ENCODE peak calls at places on chromosomes 16 and 17, in ten cellular contexts. F is fibroblast of lung; S is prostate gland; J is foreskin keratinocyte; Q is CD4-positive, CD25-positive, alpha-beta regulatory T cell; G is GM12878; H is transverse colon; K is psoas muscle; B is BE2C; W is pancreas. R is an unnamed sample.
A peak's percentile ranks its signal among the peaks of the same experiment; 100 is the strongest.

GRCh38 chr17:28345420-28346198 is 10.0 kb downstream of the TNFAIP1 start:
- DNase-seq in K (no peak), F (no peak), H (no peak), Q (no peak), J (no peak), W (peak; percentile 48), S (no peak), B (no peak), G (no peak), R (no peak)

GRCh38 chr17:40517981-40518380 is 16.6 kb upstream of the TNS4 start:
- DNase-seq in J (no peak), G (no peak), K (no peak), B (no peak), W (no peak), S (no peak), H (no peak), Q (no peak), F (no peak), R (no peak)

GRCh38 chr17:70110443-70110880 is 35.4 kb downstream of the KCNJ16 start:
- DNase-seq in S (no peak), H (no peak), K (no peak), B (no peak), F (peak; percentile 33), G (no peak), J (no peak), Q (no peak), W (no peak), R (no peak)

GRCh38 chr16:22206847-22207714 is 1.0 kb downstream of the EEF2K start:
- DNase-seq in H (peak; percentile 82), J (peak; percentile 45), S (peak; percentile 87), Q (peak; percentile 27), G (peak; percentile 31), W (peak; percentile 86), B (peak; percentile 61), K (peak; percentile 90), F (peak; percentile 69), R (peak; percentile 86)

GRCh38 chr17:55672585-55673501 is 49.8 kb downstream of the TMEM100 start:
- DNase-seq in W (no peak), G (no peak), S (no peak), B (no peak), H (no peak), Q (no peak), K (peak; percentile 58), F (peak; percentile 60), J (peak; percentile 34), R (no peak)

GRCh38 chr17:43832976-43833829 is at the start of gene MPP3:
- DNase-seq in S (peak; percentile 52), K (peak; percentile 72), G (no peak), W (peak; percentile 62), B (peak; percentile 76), J (peak; percentile 38), Q (peak; percentile 28), F (peak; percentile 59), H (peak; percentile 80), R (no peak)

GRCh38 chr17:7650509-7651096 is at the start of gene ATP1B2:
- DNase-seq in F (peak; percentile 14), J (no peak), Q (peak; percentile 66), G (no peak), H (peak; percentile 75), S (peak; percentile 51), K (peak; percentile 76), B (peak; percentile 76), W (peak; percentile 57), R (peak; percentile 68)

GRCh38 chr16:85759136-85759535 is 8.2 kb upstream of the C16orf74 start:
- DNase-seq in Q (no peak), B (no peak), W (no peak), K (no peak), J (no peak), G (no peak), F (no peak), S (no peak), H (no peak), R (no peak)

GRCh38 chr17:48262982-48263586 is 155.5 kb downstream of the SNX11 start:
- DNase-seq in Q (no peak), J (no peak), F (peak; percentile 49), W (no peak), G (no peak), S (no peak), K (no peak), H (no peak), B (no peak), R (no peak)

GRCh38 chr17:56891751-56892150 is 22.1 kb downstream of the TRIM25 start:
- DNase-seq in G (no peak), B (peak; percentile 29), F (no peak), H (peak; percentile 36), K (peak; percentile 64), S (no peak), J (no peak), W (no peak), Q (peak; percentile 33), R (no peak)

GRCh38 chr17:48868916-48869500 is 23.6 kb upstream of the ATP5MC1 start:
- DNase-seq in J (no peak), Q (no peak), K (no peak), H (no peak), W (no peak), F (no peak), G (no peak), B (no peak), S (no peak), R (no peak)

GRCh38 chr17:55641559-55642160 is 81.0 kb downstream of the TMEM100 start:
- DNase-seq in H (peak; percentile 57), W (peak; percentile 5), G (no peak), J (peak; percentile 27), F (peak; percentile 83), B (peak; percentile 83), Q (peak; percentile 15), K (peak; percentile 72), S (peak; percentile 41), R (peak; percentile 81)

GRCh38 chr16:14232106-14232890 is 161.2 kb downstream of the MRTFB start:
- DNase-seq in H (no peak), W (peak; percentile 42), F (peak; percentile 78), G (no peak), J (no peak), Q (no peak), B (no peak), S (no peak), K (no peak), R (no peak)

GRCh38 chr16:83714286-83714685 is 93.5 kb upstream of the HSBP1 start:
- DNase-seq in H (no peak), J (peak; percentile 42), Q (no peak), S (no peak), G (no peak), F (no peak), W (no peak), B (no peak), K (no peak), R (no peak)

GRCh38 chr17:37490638-37491614 is 1.2 kb downstream of the DUSP14 start:
- DNase-seq in Q (no peak), B (no peak), S (peak; percentile 58), G (no peak), H (peak; percentile 28), W (peak; percentile 30), J (peak; percentile 94), K (peak; percentile 69), F (peak; percentile 84), R (peak; percentile 77)

GRCh38 chr17:36721560-36722120 is 120.3 kb downstream of the MRM1 start:
- DNase-seq in J (no peak), Q (no peak), B (no peak), S (no peak), F (no peak), K (no peak), H (no peak), W (no peak), G (no peak), R (no peak)

GRCh38 chr17:7748098-7748775 is 30.7 kb downstream of the DNAH2 start:
- DNase-seq in W (no peak), K (no peak), S (no peak), B (no peak), H (no peak), Q (no peak), G (no peak), F (peak; percentile 35), J (no peak), R (no peak)

DNA sequence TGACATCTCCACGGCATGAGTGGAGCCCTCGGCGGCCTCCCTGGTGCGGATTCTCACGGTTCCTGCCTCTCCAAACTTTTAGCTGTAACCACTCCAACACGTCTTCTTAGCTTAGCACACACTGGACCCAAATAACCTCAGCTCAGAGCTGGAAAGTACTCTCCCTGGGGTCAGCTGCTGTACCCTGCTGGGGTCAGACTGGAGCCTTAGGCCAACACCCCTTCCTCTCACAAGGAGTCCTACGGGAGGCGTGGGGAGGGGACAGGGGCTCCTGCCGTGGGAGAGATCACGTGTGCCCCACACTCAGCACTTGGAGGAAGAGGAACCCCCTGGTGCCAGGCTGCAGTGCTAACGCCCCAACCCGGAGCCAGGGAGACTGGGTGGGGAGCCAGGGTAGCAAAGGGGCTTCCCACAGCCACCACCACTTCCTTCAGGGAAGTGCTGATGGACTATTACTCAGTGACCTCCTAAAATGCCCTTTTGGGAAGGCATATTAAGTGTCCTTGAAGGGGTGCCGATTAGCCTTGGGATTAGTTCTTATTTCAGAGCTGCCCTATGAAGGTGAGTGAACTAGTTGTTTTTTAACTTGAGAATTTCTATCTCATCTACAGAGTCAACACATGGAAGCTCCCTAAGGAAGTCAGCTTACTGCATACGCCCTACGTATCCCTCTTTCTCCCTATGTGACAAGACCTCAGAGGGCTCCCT is 124.0 kb downstream of the HIC1 start:
- DNase-seq in B (no peak), G (no peak), H (no peak), S (no peak), K (peak; percentile 63), J (no peak), W (no peak), Q (no peak), F (no peak), R (no peak)
- H3K4me1 ChIP-seq in B (peaks cover 12% of the 10 kb centered on the region), G (no peaks in the 10 kb centered on the region), H (peaks cover 39% of the 10 kb centered on the region), S (peaks cover 21% of the 10 kb centered on the region), K (peaks cover 81% of the 10 kb centered on the region), J (peaks cover 22% of the 10 kb centered on the region), W (peaks cover 12% of the 10 kb centered on the region), Q (no peaks in the 10 kb centered on the region), F (peaks cover 79% of the 10 kb centered on the region), R (peaks cover 94% of the 10 kb centered on the region)

GRCh38 chr17:17855334-17855725 is 18.5 kb upstream of the SREBF1 start:
- DNase-seq in J (no peak), Q (no peak), B (no peak), W (no peak), K (no peak), G (no peak), H (no peak), F (no peak), S (no peak), R (no peak)
- H3K4me1 ChIP-seq in J (peaks cover 12% of the 10 kb centered on the region), Q (peaks cover 22% of the 10 kb centered on the region), B (no peaks in the 10 kb centered on the region), W (no peaks in the 10 kb centered on the region), K (peaks cover 8% of the 10 kb centered on the region), G (peaks cover 11% of the 10 kb centered on the region), H (no peaks in the 10 kb centered on the region), F (peaks cover 10% of the 10 kb centered on the region), S (no peaks in the 10 kb centered on the region), R (no peaks in the 10 kb centered on the region)

GRCh38 chr16:89313583-89313982 is 96.1 kb downstream of the ZNF778 start:
- DNase-seq in H (no peak), F (no peak), W (peak; percentile 37), Q (no peak), S (no peak), J (no peak), B (no peak), G (no peak), K (no peak), R (no peak)
- H3K4me1 ChIP-seq in H (peaks cover 13% of the 10 kb centered on the region), F (peaks cover 21% of the 10 kb centered on the region), W (peaks cover 3% of the 10 kb centered on the region), Q (peaks cover 75% of the 10 kb centered on the region), S (peaks cover 8% of the 10 kb centered on the region), J (peaks cover 37% of the 10 kb centered on the region), B (peaks cover 23% of the 10 kb centered on the region), G (peaks cover 25% of the 10 kb centered on the region), K (peaks cover 62% of the 10 kb centered on the region), R (no peaks in the 10 kb centered on the region)

DNA sequence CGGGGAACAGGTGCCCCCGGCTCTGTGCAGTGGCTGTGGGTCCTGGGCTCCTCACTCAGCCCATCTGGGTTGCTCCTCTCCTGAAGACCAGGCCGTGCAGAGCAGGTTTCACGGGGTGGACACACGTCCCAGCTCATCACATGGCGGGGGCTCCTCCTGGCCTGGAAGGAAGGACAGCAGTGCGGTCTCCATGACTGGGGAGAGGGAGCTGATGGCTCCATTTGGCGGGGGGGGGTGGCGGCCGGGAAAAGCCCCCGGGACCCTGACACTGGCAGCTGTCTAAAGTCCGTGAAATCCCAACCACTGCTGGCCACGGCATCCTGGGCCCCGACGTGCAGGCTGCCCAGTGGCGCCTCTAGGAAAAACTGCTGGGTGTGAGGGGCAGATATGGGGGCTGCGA is 19.0 kb downstream of the SOX8 start:
- DNase-seq in H (no peak), F (no peak), S (no peak), B (no peak), G (no peak), W (no peak), Q (no peak), J (no peak), K (no peak), R (no peak)
- H3K4me1 ChIP-seq in H (no peaks in the 10 kb centered on the region), F (no peaks in the 10 kb centered on the region), S (no peaks in the 10 kb centered on the region), B (peaks cover 3% of the 10 kb centered on the region), G (peaks cover 10% of the 10 kb centered on the region), W (no peaks in the 10 kb centered on the region), Q (peaks cover 53% of the 10 kb centered on the region), J (no peaks in the 10 kb centered on the region), K (no peaks in the 10 kb centered on the region), R (no peaks in the 10 kb centered on the region)